ENCODE peak calls at places on chromosomes 16 and 17, in ten cellular contexts. L is esophagus squamous epithelium; A is HCT116; C is lung; N is activated T-cell treated with anti-CD3 and anti-CD28 coated beads, Interleukin-2, amount 50 U/mL, for 4 hours; K is AG08396; X is RCC 7860; R is iris pigment epithelial cell; U is body of pancreas; Z is GM20000. P is an unnamed sample.

GRCh38 chr16:72189865-72190371 is 18.0 kb upstream of the PMFBP1 start:
- DNase-seq in L (no peak), A (no peak), C (no peak), N (no peak), K (no peak), X (peak; percentile 37), R (peak; percentile 90), U (peak; percentile 42), Z (no peak), P (no peak)

GRCh38 chr17:76376318-76377133 is 7.9 kb upstream of the SPHK1 start:
- DNase-seq in L (no peak), A (no peak), C (no peak), N (no peak), K (no peak), X (no peak), R (no peak), U (peak; percentile 73), Z (no peak), P (no peak)

GRCh38 chr17:45129426-45129939 is 2.8 kb downstream of the PLCD3 start:
- DNase-seq in L (no peak), A (no peak), C (no peak), N (no peak), K (no peak), X (peak; percentile 58), R (peak; percentile 86), U (peak; percentile 30), Z (no peak), P (peak; percentile 24)

GRCh38 chr17:59859444-59860025 is 33.2 kb downstream of the TUBD1 start:
- DNase-seq in L (no peak), A (no peak), C (no peak), N (no peak), K (no peak), X (peak; percentile 49), R (peak; percentile 67), U (no peak), Z (no peak), P (peak; percentile 55)

GRCh38 chr16:74480150-74481029 is 59.1 kb upstream of the CLEC18B start:
- DNase-seq in L (no peak), A (peak; percentile 71), C (peak; percentile 46), N (no peak), K (peak; percentile 52), X (no peak), R (peak; percentile 62), U (peak; percentile 13), Z (no peak), P (no peak)

GRCh38 chr16:81478876-81479496 is 34.4 kb downstream of the CMIP start:
- DNase-seq in L (peak; percentile 23), A (no peak), C (peak; percentile 66), N (no peak), K (no peak), X (no peak), R (peak; percentile 79), U (peak; percentile 83), Z (peak; percentile 83), P (peak; percentile 94)

GRCh38 chr17:1143573-1143972 is 36.2 kb downstream of the ABR start:
- DNase-seq in L (no peak), A (no peak), C (no peak), N (no peak), K (peak; percentile 42), X (peak; percentile 5), R (no peak), U (no peak), Z (no peak), P (no peak)

GRCh38 chr17:76480676-76481075 is 13.3 kb downstream of the AANAT start:
- DNase-seq in L (no peak), A (no peak), C (no peak), N (no peak), K (no peak), X (no peak), R (no peak), U (peak; percentile 27), Z (peak; percentile 64), P (peak; percentile 69)

GRCh38 chr17:35901776-35902175 is 21.6 kb upstream of the CCL5 start:
- DNase-seq in L (no peak), A (no peak), C (no peak), N (no peak), K (no peak), X (no peak), R (no peak), U (no peak), Z (no peak), P (no peak)

P was measured in MV-4-11.